ENCODE peak calls at places on chromosomes 2 and 18, in four cellular contexts. One of them, this sample, is unnamed.

GRCh38 chr2:135742307-135742838 is 718 bp downstream of the UBXN4 start:
- DNase-seq in GM12878: no peak
- DNase-seq in K562: no peak
- DNase-seq in HepG2: peak
- DNase-seq in this sample: no peak

GRCh38 chr2:95054016-95054415 is 28.5 kb downstream of the MAL start:
- DNase-seq in HepG2: no peak
- DNase-seq in GM12878: no peak
- DNase-seq in K562: no peak
- DNase-seq in this sample: no peak

GRCh38 chr2:46521215-46521683 is 41.9 kb downstream of the TMEM247 start:
- DNase-seq in K562: no peak
- DNase-seq in HepG2: no peak
- DNase-seq in GM12878: no peak
- DNase-seq in this sample: no peak

GRCh38 chr2:146734042-146734715 is 1110.7 kb upstream of the ACVR2A start:
- DNase-seq in HepG2: peak
- DNase-seq in GM12878: peak
- DNase-seq in K562: peak
- DNase-seq in this sample: no peak

GRCh38 chr2:134375935-134376334 is 122.1 kb downstream of the MGAT5 start:
- DNase-seq in K562: no peak
- DNase-seq in GM12878: no peak
- DNase-seq in HepG2: peak
- DNase-seq in this sample: no peak

GRCh38 chr2:233424028-233424951 is 70.0 kb downstream of the DGKD start:
- DNase-seq in HepG2: no peak
- DNase-seq in GM12878: no peak
- DNase-seq in K562: no peak
- DNase-seq in this sample: peak

GRCh38 chr2:161662373-161662772 is 38.2 kb downstream of the SLC4A10 start:
- DNase-seq in GM12878: no peak
- DNase-seq in K562: no peak
- DNase-seq in HepG2: no peak
- DNase-seq in this sample: no peak

GRCh38 chr2:165874445-165875039 is 79.0 kb downstream of the TTC21B start:
- DNase-seq in HepG2: peak
- DNase-seq in K562: peak
- DNase-seq in GM12878: peak
- DNase-seq in this sample: no peak

GRCh38 chr2:158502984-158503383 is 46.2 kb downstream of the PKP4 start:
- DNase-seq in HepG2: peak
- DNase-seq in K562: no peak
- DNase-seq in GM12878: no peak
- DNase-seq in this sample: no peak

GRCh38 chr18:76380791-76381405 is 114.1 kb downstream of the ZNF516 start:
- DNase-seq in GM12878: no peak
- DNase-seq in HepG2: no peak
- DNase-seq in K562: peak
- DNase-seq in this sample: peak

GRCh38 chr2:10382313-10383061 is 65.6 kb downstream of the ODC1 start:
- DNase-seq in GM12878: peak
- DNase-seq in K562: no peak
- DNase-seq in HepG2: no peak
- DNase-seq in this sample: no peak
- TF ChIP-seq ZNF274 in GM12878: no peak
- TF ChIP-seq ZNF274 in K562: no peak
- TF ChIP-seq ZNF274 in HepG2: no peak
- TF ChIP-seq ZNF274 in this sample: no peak

DNA sequence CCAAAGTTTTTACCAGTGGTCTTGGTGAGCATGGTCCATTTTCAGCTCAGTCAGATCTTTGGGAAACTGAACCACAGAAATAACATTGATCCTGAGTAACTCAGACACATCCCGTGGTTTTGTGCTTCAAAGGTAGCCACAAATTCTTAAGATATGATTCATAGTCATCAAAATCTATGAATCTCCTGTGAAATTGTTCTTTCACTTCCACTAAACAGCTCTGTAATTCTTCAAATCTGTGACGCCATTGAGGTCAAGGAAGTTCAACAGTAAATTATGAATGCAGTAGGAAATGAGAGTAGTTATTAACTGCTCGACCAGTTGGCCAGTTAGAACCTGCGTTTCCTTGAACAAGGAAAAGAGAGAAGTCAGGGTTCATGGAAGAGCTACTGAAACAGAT is 147.2 kb downstream of the IRS1 start:
- DNase-seq in HepG2: no peak
- DNase-seq in K562: no peak
- DNase-seq in GM12878: no peak
- DNase-seq in this sample: no peak
- TF ChIP-seq EP300 in HepG2: no peak
- TF ChIP-seq EP300 in K562: no peak
- TF ChIP-seq EP300 in GM12878: peak
- TF ChIP-seq EP300 in this sample: no peak

GRCh38 chr18:38551881-38552280 is 986.3 kb upstream of the CELF4 start:
- DNase-seq in GM12878: no peak
- DNase-seq in K562: no peak
- DNase-seq in HepG2: no peak
- DNase-seq in this sample: no peak
- TF ChIP-seq ZNF274 in GM12878: no peak
- TF ChIP-seq ZNF274 in K562: no peak
- TF ChIP-seq ZNF274 in HepG2: no peak
- TF ChIP-seq ZNF274 in this sample: no peak

GRCh38 chr2:55837073-55837472 is 86.5 kb downstream of the EFEMP1 start:
- DNase-seq in GM12878: no peak
- DNase-seq in HepG2: peak
- DNase-seq in K562: no peak
- DNase-seq in this sample: peak

GRCh38 chr2:55842009-55842408 is 81.6 kb downstream of the EFEMP1 start:
- DNase-seq in K562: no peak
- DNase-seq in GM12878: no peak
- DNase-seq in HepG2: no peak
- DNase-seq in this sample: no peak

GRCh38 chr2:55838653-55839052 is 84.9 kb downstream of the EFEMP1 start:
- DNase-seq in GM12878: no peak
- DNase-seq in K562: no peak
- DNase-seq in HepG2: no peak
- DNase-seq in this sample: no peak

GRCh38 chr2:55840460-55840859 is 83.1 kb downstream of the EFEMP1 start:
- DNase-seq in K562: no peak
- DNase-seq in GM12878: no peak
- DNase-seq in HepG2: no peak
- DNase-seq in this sample: no peak

DNA sequence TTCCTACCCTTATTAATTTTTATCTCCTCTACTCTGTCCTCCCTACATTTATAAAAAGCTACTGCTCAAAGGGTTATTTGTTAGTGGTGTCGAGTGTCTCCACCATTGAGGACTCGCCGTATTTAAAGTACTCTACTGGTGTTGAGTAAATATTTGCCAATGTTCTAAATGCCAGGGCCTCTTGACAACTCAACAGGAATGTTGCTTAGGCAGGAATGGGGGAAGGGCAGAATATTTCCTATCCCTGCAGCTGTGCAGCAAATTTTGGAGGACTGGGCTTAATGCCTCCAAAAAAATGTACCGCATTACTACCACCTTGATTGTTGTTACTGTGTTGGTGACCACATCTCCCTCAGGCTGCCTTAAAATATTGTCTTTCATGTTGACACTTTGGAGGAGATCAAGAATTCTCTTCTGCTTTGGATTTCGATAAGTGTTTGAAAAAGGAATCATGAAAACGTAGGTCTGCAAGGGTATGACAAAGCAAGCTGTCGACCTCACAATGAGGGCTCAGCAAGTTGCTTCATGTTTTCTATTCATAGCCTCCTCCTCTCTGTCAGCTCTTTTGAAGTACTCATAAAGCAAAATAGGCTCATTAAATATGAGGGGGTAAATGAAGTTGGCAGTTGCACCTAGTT is 84.3 kb downstream of the EFEMP1 start:
- DNase-seq in K562: no peak
- DNase-seq in HepG2: peak
- DNase-seq in GM12878: no peak
- DNase-seq in this sample: no peak
- TF ChIP-seq EP300 in K562: no peak
- TF ChIP-seq EP300 in HepG2: peak
- TF ChIP-seq EP300 in GM12878: no peak
- TF ChIP-seq EP300 in this sample: no peak

GRCh38 chr18:10736984-10737383 is 211.2 kb downstream of the NAPG start:
- DNase-seq in HepG2: no peak
- DNase-seq in GM12878: no peak
- DNase-seq in K562: no peak
- DNase-seq in this sample: no peak
- TF ChIP-seq ZNF274 in HepG2: no peak
- TF ChIP-seq ZNF274 in GM12878: no peak
- TF ChIP-seq ZNF274 in K562: no peak
- TF ChIP-seq ZNF274 in this sample: no peak

GRCh38 chr18:63683152-63683551 is 19.6 kb upstream of the SERPINB11 start:
- DNase-seq in K562: no peak
- DNase-seq in HepG2: no peak
- DNase-seq in GM12878: no peak
- DNase-seq in this sample: no peak
- TF ChIP-seq EP300 in K562: no peak
- TF ChIP-seq EP300 in HepG2: no peak
- TF ChIP-seq EP300 in GM12878: no peak
- TF ChIP-seq EP300 in this sample: no peak

GRCh38 chr2:120747281-120747680 is 11.6 kb downstream of the GLI2 start:
- DNase-seq in K562: no peak
- DNase-seq in HepG2: no peak
- DNase-seq in GM12878: no peak
- DNase-seq in this sample: peak
- TF ChIP-seq ZNF274 in K562: no peak
- TF ChIP-seq ZNF274 in HepG2: no peak
- TF ChIP-seq ZNF274 in GM12878: no peak
- TF ChIP-seq ZNF274 in this sample: no peak

GRCh38 chr2:43520919-43521318 is 74.9 kb downstream of the THADA start:
- DNase-seq in HepG2: no peak
- DNase-seq in GM12878: no peak
- DNase-seq in K562: no peak
- DNase-seq in this sample: no peak

GRCh38 chr2:43518182-43518581 is 77.7 kb downstream of the THADA start:
- DNase-seq in HepG2: no peak
- DNase-seq in K562: no peak
- DNase-seq in GM12878: no peak
- DNase-seq in this sample: no peak

GRCh38 chr2:43518718-43519117 is 77.1 kb downstream of the THADA start:
- DNase-seq in HepG2: no peak
- DNase-seq in K562: no peak
- DNase-seq in GM12878: no peak
- DNase-seq in this sample: no peak

GRCh38 chr2:43521568-43521967 is 74.3 kb downstream of the THADA start:
- DNase-seq in GM12878: no peak
- DNase-seq in K562: no peak
- DNase-seq in HepG2: no peak
- DNase-seq in this sample: no peak

GRCh38 chr2:43519711-43520221 is 76.1 kb downstream of the THADA start:
- DNase-seq in HepG2: no peak
- DNase-seq in K562: no peak
- DNase-seq in GM12878: no peak
- DNase-seq in this sample: no peak
- TF ChIP-seq EP300 in HepG2: no peak
- TF ChIP-seq EP300 in K562: no peak
- TF ChIP-seq EP300 in GM12878: no peak
- TF ChIP-seq EP300 in this sample: no peak